ENCODE peak calls at places on chromosomes 5 and 9, in six cellular contexts. One of them, this sample, is unnamed.

GRCh38 chr9:135110416-135110815 is 22.9 kb downstream of the OLFM1 start:
- DNase-seq in WTC11: no peak
- DNase-seq in GM13977: no peak
- DNase-seq in AG04449: no peak
- DNase-seq in right lobe of liver: no peak
- DNase-seq in left lung: no peak
- DNase-seq in this sample: no peak

GRCh38 chr5:73945505-73945904 is 319.5 kb downstream of the ARHGEF28 start:
- DNase-seq in AG04449: no peak
- DNase-seq in WTC11: peak; percentile 63
- DNase-seq in right lobe of liver: no peak
- DNase-seq in left lung: no peak
- DNase-seq in GM13977: no peak
- DNase-seq in this sample: no peak

GRCh38 chr5:10521466-10522223 is 42.2 kb upstream of the ANKRD33B start:
- DNase-seq in GM13977: no peak
- DNase-seq in left lung: no peak
- DNase-seq in right lobe of liver: no peak
- DNase-seq in AG04449: no peak
- DNase-seq in WTC11: peak; percentile 45
- DNase-seq in this sample: no peak

GRCh38 chr5:86869268-86869667 is 251.5 kb downstream of the COX7C start:
- DNase-seq in GM13977: no peak
- DNase-seq in left lung: no peak
- DNase-seq in AG04449: no peak
- DNase-seq in WTC11: no peak
- DNase-seq in right lobe of liver: no peak
- DNase-seq in this sample: no peak

GRCh38 chr5:155651-156410 is 35.5 kb upstream of the LRRC14B start:
- DNase-seq in GM13977: no peak
- DNase-seq in right lobe of liver: no peak
- DNase-seq in AG04449: no peak
- DNase-seq in WTC11: no peak
- DNase-seq in left lung: peak; percentile 70
- DNase-seq in this sample: no peak

GRCh38 chr9:16626577-16627130 is 243.8 kb downstream of the BNC2 start:
- DNase-seq in GM13977: no peak
- DNase-seq in WTC11: no peak
- DNase-seq in AG04449: no peak
- DNase-seq in left lung: no peak
- DNase-seq in right lobe of liver: no peak
- DNase-seq in this sample: peak; percentile 33

GRCh38 chr5:124665035-124665434 is 81.4 kb downstream of the ZNF608 start:
- DNase-seq in GM13977: no peak
- DNase-seq in AG04449: no peak
- DNase-seq in right lobe of liver: no peak
- DNase-seq in WTC11: no peak
- DNase-seq in left lung: no peak
- DNase-seq in this sample: no peak

GRCh38 chr5:39622281-39622680 is 197.5 kb upstream of the DAB2 start:
- DNase-seq in WTC11: no peak
- DNase-seq in AG04449: no peak
- DNase-seq in right lobe of liver: no peak
- DNase-seq in GM13977: no peak
- DNase-seq in left lung: peak; percentile 69
- DNase-seq in this sample: no peak

GRCh38 chr5:172003750-172004149 is 2.7 kb downstream of the FBXW11 start:
- DNase-seq in GM13977: no peak
- DNase-seq in left lung: no peak
- DNase-seq in right lobe of liver: no peak
- DNase-seq in AG04449: no peak
- DNase-seq in WTC11: no peak
- DNase-seq in this sample: no peak

GRCh38 chr5:169856571-169856970 is 123.7 kb downstream of the INSYN2B start:
- DNase-seq in right lobe of liver: no peak
- DNase-seq in GM13977: no peak
- DNase-seq in left lung: no peak
- DNase-seq in WTC11: no peak
- DNase-seq in AG04449: peak; percentile 62
- DNase-seq in this sample: peak; percentile 65

GRCh38 chr5:556909-557441 is 32.7 kb upstream of the SLC9A3 start:
- DNase-seq in AG04449: no peak
- DNase-seq in left lung: no peak
- DNase-seq in WTC11: no peak
- DNase-seq in GM13977: no peak
- DNase-seq in right lobe of liver: no peak
- DNase-seq in this sample: no peak

GRCh38 chr9:34671307-34671706 is 8.8 kb upstream of the CCL27 start:
- DNase-seq in left lung: no peak
- DNase-seq in WTC11: no peak
- DNase-seq in GM13977: no peak
- DNase-seq in AG04449: no peak
- DNase-seq in right lobe of liver: no peak
- DNase-seq in this sample: no peak

GRCh38 chr5:82045526-82046267 is 73.9 kb downstream of the ATG10 start:
- DNase-seq in left lung: no peak
- DNase-seq in WTC11: no peak
- DNase-seq in GM13977: no peak
- DNase-seq in right lobe of liver: no peak
- DNase-seq in AG04449: peak; percentile 38
- DNase-seq in this sample: peak; percentile 16

GRCh38 chr5:158553195-158553945 is 546.3 kb downstream of the EBF1 start:
- DNase-seq in AG04449: no peak
- DNase-seq in right lobe of liver: no peak
- DNase-seq in left lung: no peak
- DNase-seq in GM13977: no peak
- DNase-seq in WTC11: no peak
- DNase-seq in this sample: no peak

GRCh38 chr5:57033103-57033502 is 81.2 kb upstream of the MIER3 start:
- DNase-seq in WTC11: no peak
- DNase-seq in left lung: no peak
- DNase-seq in right lobe of liver: peak; percentile 61
- DNase-seq in GM13977: no peak
- DNase-seq in AG04449: no peak
- DNase-seq in this sample: peak; percentile 84

GRCh38 chr5:115624994-115625393 is 842 bp downstream of the TMED7 start:
- DNase-seq in left lung: no peak
- DNase-seq in right lobe of liver: no peak
- DNase-seq in WTC11: no peak
- DNase-seq in AG04449: no peak
- DNase-seq in GM13977: no peak
- DNase-seq in this sample: no peak

GRCh38 chr9:22990349-22990748 is 543.7 kb downstream of the DMRTA1 start:
- DNase-seq in right lobe of liver: no peak
- DNase-seq in AG04449: no peak
- DNase-seq in GM13977: no peak
- DNase-seq in WTC11: no peak
- DNase-seq in left lung: no peak
- DNase-seq in this sample: no peak

DNA sequence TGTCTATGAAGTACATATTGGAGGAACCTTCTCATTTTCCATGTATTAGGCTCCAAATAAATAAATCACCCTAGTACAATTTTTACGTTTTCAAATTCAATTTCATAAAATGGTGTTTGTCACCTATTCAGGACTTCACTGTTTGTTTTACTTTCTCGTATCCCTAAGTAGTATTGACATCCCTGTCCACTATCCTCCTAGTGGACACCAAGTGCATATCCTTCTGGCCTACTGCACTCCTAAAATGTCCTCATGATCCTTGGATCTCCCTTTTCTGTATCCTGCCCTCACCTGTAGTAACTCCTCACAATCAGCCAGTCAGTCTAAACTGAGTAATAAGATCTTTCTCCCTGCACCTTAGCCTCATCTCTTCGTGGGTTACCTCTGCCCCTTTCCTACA is 539.9 kb downstream of the DMRTA1 start:
- DNase-seq in WTC11: no peak
- DNase-seq in GM13977: no peak
- DNase-seq in AG04449: no peak
- DNase-seq in right lobe of liver: no peak
- DNase-seq in left lung: no peak
- DNase-seq in this sample: no peak
- TF ChIP-seq CTCF in WTC11: no peak
- TF ChIP-seq CTCF in GM13977: no peak
- TF ChIP-seq CTCF in AG04449: no peak
- TF ChIP-seq CTCF in right lobe of liver: no peak
- TF ChIP-seq CTCF in left lung: no peak
- TF ChIP-seq CTCF in this sample: no peak

GRCh38 chr5:95519151-95519550 is 35.6 kb downstream of the SKIC3 start:
- DNase-seq in GM13977: no peak
- DNase-seq in AG04449: no peak
- DNase-seq in WTC11: no peak
- DNase-seq in right lobe of liver: no peak
- DNase-seq in left lung: no peak
- DNase-seq in this sample: no peak
- TF ChIP-seq CTCF in GM13977: no peak
- TF ChIP-seq CTCF in AG04449: no peak
- TF ChIP-seq CTCF in WTC11: no peak
- TF ChIP-seq CTCF in right lobe of liver: no peak
- TF ChIP-seq CTCF in left lung: no peak
- TF ChIP-seq CTCF in this sample: no peak

DNA sequence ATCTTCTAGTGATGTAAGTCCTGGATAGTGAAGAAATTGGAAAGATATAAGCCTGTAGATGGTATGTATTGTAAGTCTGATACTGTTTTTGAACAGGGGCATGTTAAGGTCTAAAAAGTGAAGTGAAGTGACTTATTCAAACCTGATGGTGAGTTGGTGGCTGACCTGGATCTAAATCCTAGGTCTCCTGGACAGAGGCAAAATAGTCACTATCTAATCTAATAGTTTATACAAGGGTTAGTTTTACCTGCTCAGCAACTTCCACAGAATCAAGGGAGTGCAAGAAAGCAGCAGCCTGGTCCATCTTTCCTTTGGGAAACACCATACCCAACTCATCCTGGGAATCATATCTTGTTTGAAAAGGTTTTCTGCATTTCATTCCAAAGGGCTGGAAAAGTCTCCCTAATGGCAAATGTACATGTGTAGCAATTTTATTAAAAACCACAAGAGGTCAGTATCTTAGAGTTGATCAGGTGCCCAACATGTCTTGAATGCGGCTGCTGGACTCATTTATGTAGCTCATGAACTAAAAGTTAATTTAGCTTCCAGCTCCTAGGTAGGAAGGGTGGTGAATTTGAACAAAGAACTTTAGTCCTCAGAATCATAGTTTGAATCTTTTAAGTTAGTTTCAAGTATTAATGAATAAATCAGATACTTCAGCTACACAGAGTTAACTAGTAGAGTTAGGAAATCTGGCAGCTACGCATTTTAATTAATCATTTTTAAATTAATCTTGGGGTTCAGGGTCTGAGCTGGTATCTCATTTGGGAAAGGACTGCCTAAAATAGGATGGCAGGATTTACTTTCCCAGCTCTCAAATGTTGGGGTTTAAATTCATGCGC is 26.0 kb downstream of the SKP2 start:
- DNase-seq in AG04449: no peak
- DNase-seq in left lung: no peak
- DNase-seq in WTC11: no peak
- DNase-seq in GM13977: no peak
- DNase-seq in right lobe of liver: no peak
- DNase-seq in this sample: peak; percentile 49
- TF ChIP-seq CTCF in AG04449: peak; percentile 33
- TF ChIP-seq CTCF in left lung: peak; percentile 51
- TF ChIP-seq CTCF in WTC11: no peak
- TF ChIP-seq CTCF in GM13977: peak; percentile 39
- TF ChIP-seq CTCF in right lobe of liver: peak; percentile 60
- TF ChIP-seq CTCF in this sample: peak; percentile 49

GRCh38 chr9:108515856-108516255 is 339.9 kb downstream of the ACTL7B start:
- DNase-seq in AG04449: no peak
- DNase-seq in GM13977: no peak
- DNase-seq in WTC11: peak; percentile 28
- DNase-seq in left lung: no peak
- DNase-seq in right lobe of liver: no peak
- DNase-seq in this sample: no peak
- TF ChIP-seq CTCF in AG04449: no peak
- TF ChIP-seq CTCF in GM13977: no peak
- TF ChIP-seq CTCF in WTC11: no peak
- TF ChIP-seq CTCF in left lung: no peak
- TF ChIP-seq CTCF in right lobe of liver: no peak
- TF ChIP-seq CTCF in this sample: no peak

GRCh38 chr5:24642022-24642421 is 2.8 kb downstream of the CDH10 start:
- DNase-seq in AG04449: no peak
- DNase-seq in WTC11: no peak
- DNase-seq in GM13977: no peak
- DNase-seq in left lung: no peak
- DNase-seq in right lobe of liver: no peak
- DNase-seq in this sample: peak; percentile 54
- TF ChIP-seq CTCF in AG04449: peak; percentile 49
- TF ChIP-seq CTCF in WTC11: peak; percentile 12
- TF ChIP-seq CTCF in GM13977: peak; percentile 40
- TF ChIP-seq CTCF in left lung: no peak
- TF ChIP-seq CTCF in right lobe of liver: peak; percentile 46
- TF ChIP-seq CTCF in this sample: peak; percentile 42